ENCODE peak calls at places on chromosomes 11 and 22, in four cellular contexts. One of them, this sample, is unnamed. For H3K4me1, the result is how much of the 10 kb centered on the place peaks cover.

GRCh38 chr11:93936416-93936815 is 84.7 kb upstream of the HEPHL1 start:
- DNase-seq in neural progenitor cell: no peak
- DNase-seq in GM23248: no peak
- DNase-seq in HCT116: no peak
- DNase-seq in this sample: no peak

GRCh38 chr22:41092847-41093371 is 517 bp downstream of the EP300 start:
- DNase-seq in GM23248: peak
- DNase-seq in neural progenitor cell: peak
- DNase-seq in HCT116: no peak
- DNase-seq in this sample: peak

GRCh38 chr22:37998543-37998942 is 14.2 kb upstream of the SOX10 start:
- DNase-seq in GM23248: no peak
- DNase-seq in neural progenitor cell: no peak
- DNase-seq in HCT116: no peak
- DNase-seq in this sample: no peak

GRCh38 chr11:47510231-47510630 is 42.7 kb downstream of the CELF1 start:
- DNase-seq in HCT116: no peak
- DNase-seq in neural progenitor cell: no peak
- DNase-seq in GM23248: peak
- DNase-seq in this sample: no peak

GRCh38 chr11:110712643-110713468 is 619 bp upstream of the ARHGAP20 start:
- DNase-seq in neural progenitor cell: peak
- DNase-seq in GM23248: peak
- DNase-seq in HCT116: no peak
- DNase-seq in this sample: peak

GRCh38 chr22:24521791-24522245 is 26.7 kb downstream of the UPB1 start:
- DNase-seq in HCT116: peak
- DNase-seq in GM23248: peak
- DNase-seq in neural progenitor cell: peak
- DNase-seq in this sample: peak

GRCh38 chr11:103806130-103806900 is 230.1 kb upstream of the DDI1 start:
- DNase-seq in GM23248: peak
- DNase-seq in neural progenitor cell: no peak
- DNase-seq in HCT116: no peak
- DNase-seq in this sample: peak

GRCh38 chr11:15911377-15912044 is 444.8 kb downstream of the SOX6 start:
- DNase-seq in HCT116: no peak
- DNase-seq in GM23248: no peak
- DNase-seq in neural progenitor cell: no peak
- DNase-seq in this sample: peak

GRCh38 chr11:68189082-68189481 is 24.0 kb downstream of the KMT5B start:
- DNase-seq in neural progenitor cell: no peak
- DNase-seq in GM23248: no peak
- DNase-seq in HCT116: no peak
- DNase-seq in this sample: no peak

GRCh38 chr22:40418366-40419201 is 48.2 kb downstream of the SGSM3 start:
- DNase-seq in HCT116: no peak
- DNase-seq in GM23248: no peak
- DNase-seq in neural progenitor cell: peak
- DNase-seq in this sample: no peak

GRCh38 chr11:1158681-1159525 is 1.1 kb downstream of the MUC5AC start:
- DNase-seq in neural progenitor cell: no peak
- DNase-seq in GM23248: no peak
- DNase-seq in HCT116: no peak
- DNase-seq in this sample: no peak

GRCh38 chr11:106624377-106624776 is 393.9 kb downstream of the GUCY1A2 start:
- DNase-seq in neural progenitor cell: no peak
- DNase-seq in HCT116: no peak
- DNase-seq in GM23248: no peak
- DNase-seq in this sample: no peak

GRCh38 chr11:47551086-47551485 is 1.8 kb downstream of the CELF1 start:
- DNase-seq in GM23248: peak
- DNase-seq in neural progenitor cell: peak
- DNase-seq in HCT116: no peak
- DNase-seq in this sample: peak

GRCh38 chr11:74154621-74155281 is 16.1 kb downstream of the C2CD3 start:
- DNase-seq in neural progenitor cell: no peak
- DNase-seq in HCT116: no peak
- DNase-seq in GM23248: peak
- DNase-seq in this sample: no peak

GRCh38 chr11:131637469-131638175 is 267.2 kb downstream of the NTM start:
- DNase-seq in neural progenitor cell: no peak
- DNase-seq in HCT116: no peak
- DNase-seq in GM23248: no peak
- DNase-seq in this sample: no peak

GRCh38 chr22:45246060-45246985 is 5.6 kb upstream of the KIAA0930 start:
- DNase-seq in HCT116: peak
- DNase-seq in GM23248: peak
- DNase-seq in neural progenitor cell: no peak
- DNase-seq in this sample: peak

GRCh38 chr22:40976866-40977700 is 25.9 kb downstream of the RBX1 start:
- DNase-seq in GM23248: no peak
- DNase-seq in HCT116: no peak
- DNase-seq in neural progenitor cell: no peak
- DNase-seq in this sample: no peak

GRCh38 chr22:46057762-46058420 is 80.9 kb upstream of the WNT7B start:
- DNase-seq in GM23248: peak
- DNase-seq in HCT116: no peak
- DNase-seq in neural progenitor cell: no peak
- DNase-seq in this sample: no peak

GRCh38 chr11:13859986-13860385 is 102.5 kb upstream of the SPON1 start:
- DNase-seq in neural progenitor cell: no peak
- DNase-seq in HCT116: no peak
- DNase-seq in GM23248: no peak
- DNase-seq in this sample: no peak

GRCh38 chr11:124798991-124799383 is 1.2 kb downstream of the MSANTD2 start:
- DNase-seq in neural progenitor cell: no peak
- DNase-seq in HCT116: no peak
- DNase-seq in GM23248: peak
- DNase-seq in this sample: peak

GRCh38 chr22:49672013-49672516 is 155.6 kb downstream of the BRD1 start:
- DNase-seq in neural progenitor cell: no peak
- DNase-seq in GM23248: no peak
- DNase-seq in HCT116: no peak
- DNase-seq in this sample: no peak

GRCh38 chr11:61730222-61730994 is 22.0 kb upstream of the MYRF start:
- DNase-seq in neural progenitor cell: no peak
- DNase-seq in HCT116: peak
- DNase-seq in GM23248: no peak
- DNase-seq in this sample: no peak
- H3K4me1 ChIP-seq in neural progenitor cell: under half
- H3K4me1 ChIP-seq in HCT116: under half
- H3K4me1 ChIP-seq in GM23248: under half
- H3K4me1 ChIP-seq in this sample: under half

DNA sequence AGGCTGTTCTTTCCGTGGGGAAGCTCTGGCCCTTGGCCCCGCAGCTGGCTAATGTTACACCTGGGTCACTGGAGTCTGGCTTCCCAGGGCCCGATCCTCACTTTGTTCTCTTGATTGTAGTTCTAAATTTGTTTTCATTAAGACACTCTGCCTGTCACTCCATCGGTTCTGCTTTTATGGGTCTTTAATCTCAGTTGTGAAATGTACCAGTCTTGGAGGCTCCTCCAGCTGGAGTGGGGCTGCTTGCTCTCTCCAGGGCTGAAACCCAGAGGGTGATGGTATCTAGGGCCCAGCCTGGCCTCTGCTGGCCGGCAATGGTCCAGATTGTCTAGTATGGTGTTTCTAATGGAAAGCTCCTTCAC is 352.9 kb downstream of the TENM4 start:
- DNase-seq in HCT116: no peak
- DNase-seq in GM23248: no peak
- DNase-seq in neural progenitor cell: no peak
- DNase-seq in this sample: peak
- TF ChIP-seq EZH2phosphoT487 in HCT116: no peak
- TF ChIP-seq EZH2phosphoT487 in GM23248: no peak
- TF ChIP-seq EZH2phosphoT487 in neural progenitor cell: no peak
- TF ChIP-seq EZH2phosphoT487 in this sample: no peak

GRCh38 chr22:28833276-28833923 is 33.0 kb upstream of the XBP1 start:
- DNase-seq in neural progenitor cell: no peak
- DNase-seq in GM23248: no peak
- DNase-seq in HCT116: no peak
- DNase-seq in this sample: no peak
- H3K4me1 ChIP-seq in neural progenitor cell: under half
- H3K4me1 ChIP-seq in GM23248: under half
- H3K4me1 ChIP-seq in HCT116: under half
- H3K4me1 ChIP-seq in this sample: under half

DNA sequence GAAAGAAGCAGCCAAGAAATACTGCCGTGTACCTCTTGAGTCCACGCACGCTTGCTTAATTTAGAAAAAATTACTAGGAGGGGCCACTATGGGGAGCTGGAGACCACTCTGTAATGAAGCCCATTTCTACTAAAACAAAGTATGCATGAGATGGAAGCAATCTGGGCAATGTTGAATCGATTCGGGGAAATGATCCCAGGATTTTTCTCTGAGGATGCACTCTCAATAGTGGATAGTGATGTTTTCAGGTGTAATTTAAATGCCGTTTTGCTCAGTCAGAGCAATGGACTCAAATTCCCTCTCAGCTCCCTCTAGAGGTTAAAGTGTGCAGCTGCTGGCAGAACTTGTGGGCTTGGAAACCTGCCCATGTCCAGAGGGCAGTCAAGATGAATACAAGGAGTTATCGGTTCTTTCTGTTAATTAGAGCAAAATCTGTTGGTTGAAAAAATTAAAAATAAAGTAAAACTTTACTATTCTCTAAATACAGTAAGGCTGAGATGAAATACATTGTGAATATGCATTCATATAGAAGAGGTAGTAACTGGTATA is 64.1 kb downstream of the ME3 start:
- DNase-seq in HCT116: peak
- DNase-seq in neural progenitor cell: peak
- DNase-seq in GM23248: peak
- DNase-seq in this sample: peak
- TF ChIP-seq EZH2phosphoT487 in HCT116: no peak
- TF ChIP-seq EZH2phosphoT487 in neural progenitor cell: no peak
- TF ChIP-seq EZH2phosphoT487 in GM23248: no peak
- TF ChIP-seq EZH2phosphoT487 in this sample: no peak

DNA sequence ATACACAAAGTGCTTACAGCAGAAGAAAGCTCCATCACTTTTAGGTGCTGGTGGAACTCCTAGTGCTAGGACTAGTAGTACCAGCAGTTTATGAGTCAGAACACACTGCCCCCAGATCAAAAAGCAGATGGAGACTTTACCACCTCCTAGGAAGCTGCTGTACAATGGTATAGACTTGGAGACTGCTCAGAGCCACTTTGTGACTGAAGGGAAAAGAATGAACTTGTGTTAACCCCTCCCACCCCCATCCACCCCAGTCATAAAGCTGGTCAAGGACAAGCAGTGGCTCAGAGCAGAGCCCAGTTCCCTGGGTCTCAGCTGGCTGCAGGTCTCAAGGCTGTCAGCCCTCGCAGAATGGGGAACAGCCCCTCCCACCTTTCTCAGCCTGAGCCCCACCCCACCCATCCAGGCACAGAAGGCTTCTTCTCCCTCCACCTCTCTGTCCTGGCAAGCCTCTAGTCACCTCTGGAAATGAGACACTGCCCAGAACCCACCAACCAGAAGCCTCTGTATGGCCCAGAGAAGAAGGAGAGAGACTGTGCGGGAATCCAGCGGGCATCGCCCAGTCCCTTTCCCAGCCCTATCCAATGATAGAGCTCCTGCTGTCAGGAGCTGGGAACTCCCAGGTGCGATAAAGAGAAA is 23.8 kb downstream of the PACSIN2 start:
- DNase-seq in neural progenitor cell: no peak
- DNase-seq in HCT116: no peak
- DNase-seq in GM23248: peak
- DNase-seq in this sample: peak
- H3K4me1 ChIP-seq in neural progenitor cell: under half
- H3K4me1 ChIP-seq in HCT116: under half
- H3K4me1 ChIP-seq in GM23248: half or more
- H3K4me1 ChIP-seq in this sample: under half

GRCh38 chr11:65526744-65527143 is 1.9 kb downstream of the SCYL1 start:
- DNase-seq in neural progenitor cell: no peak
- DNase-seq in HCT116: no peak
- DNase-seq in GM23248: no peak
- DNase-seq in this sample: no peak

GRCh38 chr11:65530157-65530496 is 5.2 kb downstream of the SCYL1 start:
- DNase-seq in neural progenitor cell: no peak
- DNase-seq in GM23248: peak
- DNase-seq in HCT116: no peak
- DNase-seq in this sample: peak

GRCh38 chr11:65528819-65529350 is 4.0 kb downstream of the SCYL1 start:
- DNase-seq in neural progenitor cell: no peak
- DNase-seq in HCT116: no peak
- DNase-seq in GM23248: no peak
- DNase-seq in this sample: no peak

GRCh38 chr11:65532388-65533064 is 7.6 kb downstream of the SCYL1 start:
- DNase-seq in neural progenitor cell: no peak
- DNase-seq in HCT116: no peak
- DNase-seq in GM23248: no peak
- DNase-seq in this sample: no peak

DNA sequence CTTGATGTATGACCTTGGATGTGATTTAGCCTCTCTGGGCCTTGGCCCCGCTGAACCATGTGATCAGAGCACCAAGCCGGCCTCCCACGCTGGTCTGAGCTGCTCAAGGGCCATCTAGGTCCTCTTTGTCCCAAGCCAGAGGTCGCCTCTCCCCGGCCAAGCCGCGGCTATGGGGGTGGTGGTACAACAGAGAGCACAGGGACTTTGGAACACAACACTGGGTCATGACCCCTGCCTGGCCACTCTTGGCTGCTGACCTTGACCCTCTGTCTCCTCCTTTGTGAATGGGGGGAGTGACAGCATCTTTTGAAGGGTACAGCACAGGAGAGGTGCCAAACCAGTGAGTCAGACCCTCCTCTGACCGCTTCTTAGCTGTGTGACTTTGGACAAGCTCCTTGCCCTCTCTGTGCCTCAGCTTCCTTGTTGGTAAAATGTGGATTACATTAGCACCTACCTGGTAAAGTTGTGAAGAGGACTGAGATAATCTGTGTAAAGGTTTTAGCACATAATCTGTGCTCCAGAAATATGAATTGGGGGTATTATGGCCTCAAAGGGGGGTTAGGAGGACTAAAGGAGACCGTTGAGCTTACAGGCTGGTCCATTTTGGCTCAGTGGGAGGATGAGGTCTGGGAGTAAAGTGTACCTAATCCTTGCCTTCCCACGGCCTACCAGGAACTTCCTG is 4.7 kb downstream of the SCYL1 start:
- DNase-seq in neural progenitor cell: no peak
- DNase-seq in GM23248: no peak
- DNase-seq in HCT116: no peak
- DNase-seq in this sample: no peak
- TF ChIP-seq EZH2phosphoT487 in neural progenitor cell: no peak
- TF ChIP-seq EZH2phosphoT487 in GM23248: no peak
- TF ChIP-seq EZH2phosphoT487 in HCT116: no peak
- TF ChIP-seq EZH2phosphoT487 in this sample: no peak

GRCh38 chr11:116855413-116855812 is 18.0 kb upstream of the APOA1 start:
- DNase-seq in HCT116: no peak
- DNase-seq in GM23248: no peak
- DNase-seq in neural progenitor cell: no peak
- DNase-seq in this sample: no peak
- H3K4me1 ChIP-seq in HCT116: under half
- H3K4me1 ChIP-seq in GM23248: under half
- H3K4me1 ChIP-seq in neural progenitor cell: under half
- H3K4me1 ChIP-seq in this sample: under half

GRCh38 chr11:8408151-8408930 is 144.7 kb upstream of the LMO1 start:
- DNase-seq in neural progenitor cell: no peak
- DNase-seq in HCT116: no peak
- DNase-seq in GM23248: no peak
- DNase-seq in this sample: no peak
- TF ChIP-seq EZH2phosphoT487 in neural progenitor cell: no peak
- TF ChIP-seq EZH2phosphoT487 in HCT116: no peak
- TF ChIP-seq EZH2phosphoT487 in GM23248: no peak
- TF ChIP-seq EZH2phosphoT487 in this sample: no peak